ENCODE peak calls at places on chromosome 2, in seven cellular contexts. One of them, this sample, is unnamed.

GRCh38 chr2:232076736-232077135 is 115.2 kb downstream of the DIS3L2 start:
- DNase-seq in erythroblast: no peak
- DNase-seq in ACHN: no peak
- DNase-seq in H4: no peak
- DNase-seq in type B pancreatic cell: no peak
- DNase-seq in astrocyte of the cerebellum: no peak
- DNase-seq in stimulated activated CD4-positive, alpha-beta T cell treated with anti-CD3 and anti-CD28 coated beads, Interleukin-1b, Interleukin-23, amount 100 ng/mL, for 1 hour: no peak
- DNase-seq in this sample: no peak

GRCh38 chr2:20212459-20212870 is 12.5 kb downstream of the SDC1 start:
- DNase-seq in stimulated activated CD4-positive, alpha-beta T cell treated with anti-CD3 and anti-CD28 coated beads, Interleukin-1b, Interleukin-23, amount 100 ng/mL, for 1 hour: no peak
- DNase-seq in H4: no peak
- DNase-seq in erythroblast: no peak
- DNase-seq in ACHN: no peak
- DNase-seq in astrocyte of the cerebellum: no peak
- DNase-seq in type B pancreatic cell: no peak
- DNase-seq in this sample: peak; percentile 94

GRCh38 chr2:20242727-20243377 is 17.9 kb upstream of the SDC1 start:
- DNase-seq in ACHN: no peak
- DNase-seq in stimulated activated CD4-positive, alpha-beta T cell treated with anti-CD3 and anti-CD28 coated beads, Interleukin-1b, Interleukin-23, amount 100 ng/mL, for 1 hour: no peak
- DNase-seq in H4: no peak
- DNase-seq in astrocyte of the cerebellum: no peak
- DNase-seq in erythroblast: no peak
- DNase-seq in type B pancreatic cell: no peak
- DNase-seq in this sample: no peak

GRCh38 chr2:196159223-196159892 is 12.0 kb downstream of the STK17B start:
- DNase-seq in stimulated activated CD4-positive, alpha-beta T cell treated with anti-CD3 and anti-CD28 coated beads, Interleukin-1b, Interleukin-23, amount 100 ng/mL, for 1 hour: no peak
- DNase-seq in astrocyte of the cerebellum: no peak
- DNase-seq in ACHN: no peak
- DNase-seq in H4: no peak
- DNase-seq in type B pancreatic cell: no peak
- DNase-seq in erythroblast: no peak
- DNase-seq in this sample: no peak

GRCh38 chr2:36780231-36780808 is 83.8 kb downstream of the VIT start:
- DNase-seq in ACHN: peak; percentile 74
- DNase-seq in type B pancreatic cell: no peak
- DNase-seq in erythroblast: peak; percentile 43
- DNase-seq in astrocyte of the cerebellum: peak; percentile 33
- DNase-seq in H4: peak; percentile 10
- DNase-seq in stimulated activated CD4-positive, alpha-beta T cell treated with anti-CD3 and anti-CD28 coated beads, Interleukin-1b, Interleukin-23, amount 100 ng/mL, for 1 hour: no peak
- DNase-seq in this sample: peak; percentile 62

GRCh38 chr2:177147093-177147694 is 65.4 kb upstream of the HNRNPA3 start:
- DNase-seq in type B pancreatic cell: no peak
- DNase-seq in H4: peak; percentile 47
- DNase-seq in erythroblast: peak; percentile 34
- DNase-seq in stimulated activated CD4-positive, alpha-beta T cell treated with anti-CD3 and anti-CD28 coated beads, Interleukin-1b, Interleukin-23, amount 100 ng/mL, for 1 hour: no peak
- DNase-seq in ACHN: peak; percentile 75
- DNase-seq in astrocyte of the cerebellum: peak; percentile 50
- DNase-seq in this sample: peak; percentile 59

GRCh38 chr2:50556934-50557575 is 474.9 kb downstream of the NRXN1 start:
- DNase-seq in erythroblast: peak; percentile 46
- DNase-seq in type B pancreatic cell: no peak
- DNase-seq in astrocyte of the cerebellum: peak; percentile 72
- DNase-seq in stimulated activated CD4-positive, alpha-beta T cell treated with anti-CD3 and anti-CD28 coated beads, Interleukin-1b, Interleukin-23, amount 100 ng/mL, for 1 hour: no peak
- DNase-seq in H4: peak; percentile 65
- DNase-seq in ACHN: no peak
- DNase-seq in this sample: peak; percentile 80

GRCh38 chr2:10654069-10654468 is 35.7 kb downstream of the NOL10 start:
- DNase-seq in ACHN: peak; percentile 65
- DNase-seq in astrocyte of the cerebellum: peak; percentile 36
- DNase-seq in type B pancreatic cell: no peak
- DNase-seq in erythroblast: no peak
- DNase-seq in stimulated activated CD4-positive, alpha-beta T cell treated with anti-CD3 and anti-CD28 coated beads, Interleukin-1b, Interleukin-23, amount 100 ng/mL, for 1 hour: no peak
- DNase-seq in H4: no peak
- DNase-seq in this sample: peak; percentile 98

GRCh38 chr2:54984476-54984875 is 65.8 kb downstream of the RTN4 start:
- DNase-seq in H4: no peak
- DNase-seq in type B pancreatic cell: no peak
- DNase-seq in stimulated activated CD4-positive, alpha-beta T cell treated with anti-CD3 and anti-CD28 coated beads, Interleukin-1b, Interleukin-23, amount 100 ng/mL, for 1 hour: no peak
- DNase-seq in ACHN: no peak
- DNase-seq in astrocyte of the cerebellum: no peak
- DNase-seq in erythroblast: no peak
- DNase-seq in this sample: peak; percentile 72

GRCh38 chr2:218832520-218832919 is 917 bp upstream of the PRKAG3 start:
- DNase-seq in H4: no peak
- DNase-seq in stimulated activated CD4-positive, alpha-beta T cell treated with anti-CD3 and anti-CD28 coated beads, Interleukin-1b, Interleukin-23, amount 100 ng/mL, for 1 hour: no peak
- DNase-seq in astrocyte of the cerebellum: no peak
- DNase-seq in type B pancreatic cell: no peak
- DNase-seq in erythroblast: no peak
- DNase-seq in ACHN: peak; percentile 69
- DNase-seq in this sample: peak; percentile 25

GRCh38 chr2:202035089-202035940 is 1.7 kb downstream of the FZD7 start:
- DNase-seq in stimulated activated CD4-positive, alpha-beta T cell treated with anti-CD3 and anti-CD28 coated beads, Interleukin-1b, Interleukin-23, amount 100 ng/mL, for 1 hour: no peak
- DNase-seq in erythroblast: peak; percentile 63
- DNase-seq in astrocyte of the cerebellum: no peak
- DNase-seq in type B pancreatic cell: peak; percentile 81
- DNase-seq in H4: no peak
- DNase-seq in ACHN: no peak
- DNase-seq in this sample: no peak

GRCh38 chr2:16650287-16651249 is 15.1 kb downstream of the CYRIA start:
- DNase-seq in stimulated activated CD4-positive, alpha-beta T cell treated with anti-CD3 and anti-CD28 coated beads, Interleukin-1b, Interleukin-23, amount 100 ng/mL, for 1 hour: no peak
- DNase-seq in astrocyte of the cerebellum: peak; percentile 68
- DNase-seq in type B pancreatic cell: no peak
- DNase-seq in erythroblast: peak; percentile 20
- DNase-seq in ACHN: peak; percentile 53
- DNase-seq in H4: peak; percentile 15
- DNase-seq in this sample: peak; percentile 56

GRCh38 chr2:154758871-154759270 is 60.4 kb downstream of the KCNJ3 start:
- DNase-seq in erythroblast: no peak
- DNase-seq in stimulated activated CD4-positive, alpha-beta T cell treated with anti-CD3 and anti-CD28 coated beads, Interleukin-1b, Interleukin-23, amount 100 ng/mL, for 1 hour: no peak
- DNase-seq in astrocyte of the cerebellum: no peak
- DNase-seq in ACHN: no peak
- DNase-seq in H4: no peak
- DNase-seq in type B pancreatic cell: no peak
- DNase-seq in this sample: no peak